ENCODE peak calls at places on chromosome 2, in ten cellular contexts. C is stimulated activated CD4-positive, alpha-beta T cell treated with anti-CD3 and anti-CD28 coated beads, TNF-alpha, amount 100 ng/mL, for 4 hours; B is Right ventricle myocardium superior; T is spleen; I is GM12892; H is aorta; A is substantia nigra; N is pancreas; G is coronary artery; F is amniotic stem cell. E is an unnamed sample.

GRCh38 chr2:54042341-54042740 is 71.5 kb upstream of the PSME4 start:
- DNase-seq in C (no peak), B (no peak), T (no peak), I (no peak), H (no peak), A (no peak), N (no peak), G (no peak), F (no peak), E (no peak)

GRCh38 chr2:204984421-204984925 is 439.2 kb downstream of the PARD3B start:
- DNase-seq in C (no peak), B (no peak), T (no peak), I (no peak), H (no peak), A (no peak), N (no peak), G (no peak), F (no peak), E (no peak)

GRCh38 chr2:229539628-229540027 is 174.7 kb downstream of the DNER start:
- DNase-seq in C (no peak), B (no peak), T (no peak), I (no peak), H (no peak), A (no peak), N (no peak), G (no peak), F (no peak), E (no peak)

GRCh38 chr2:184308706-184309105 is 289.6 kb upstream of the ZNF804A start:
- DNase-seq in C (no peak), B (no peak), T (no peak), I (no peak), H (no peak), A (no peak), N (no peak), G (no peak), F (no peak), E (no peak)

GRCh38 chr2:233350708-233351107 is 3.6 kb upstream of the DGKD start:
- DNase-seq in C (no peak), B (no peak), T (no peak), I (no peak), H (no peak), A (peak), N (no peak), G (no peak), F (peak), E (peak)

GRCh38 chr2:218975060-218975777 is 9.8 kb downstream of the FEV start:
- DNase-seq in C (no peak), B (no peak), T (no peak), I (no peak), H (peak), A (no peak), N (no peak), G (no peak), F (no peak), E (no peak)

GRCh38 chr2:218470454-218470853 is 51.5 kb downstream of the VIL1 start:
- DNase-seq in C (no peak), B (no peak), T (no peak), I (no peak), H (no peak), A (no peak), N (no peak), G (no peak), F (no peak), E (no peak)

GRCh38 chr2:190693533-190694226 is 44.8 kb downstream of the NAB1 start:
- DNase-seq in C (no peak), B (no peak), T (no peak), I (no peak), H (no peak), A (no peak), N (no peak), G (no peak), F (no peak), E (no peak)

GRCh38 chr2:201057089-201057499 is 14.4 kb downstream of the HYCC2 start:
- DNase-seq in C (no peak), B (no peak), T (no peak), I (no peak), H (no peak), A (no peak), N (no peak), G (no peak), F (peak), E (no peak)

GRCh38 chr2:50950996-50951395 is 80.9 kb downstream of the NRXN1 start:
- DNase-seq in C (no peak), B (no peak), T (no peak), I (no peak), H (no peak), A (no peak), N (no peak), G (no peak), F (no peak), E (no peak)

GRCh38 chr2:99524056-99524455 is 34.2 kb upstream of the REV1 start:
- DNase-seq in C (no peak), B (no peak), T (no peak), I (no peak), H (no peak), A (no peak), N (no peak), G (no peak), F (no peak), E (no peak)

GRCh38 chr2:25383806-25384205 is 42.1 kb upstream of the DNMT3A start:
- DNase-seq in C (no peak), B (no peak), T (no peak), I (no peak), H (peak), A (no peak), N (no peak), G (no peak), F (no peak), E (no peak)

GRCh38 chr2:23617167-23617787 is 232.3 kb downstream of the KLHL29 start:
- DNase-seq in C (no peak), B (peak), T (peak), I (no peak), H (peak), A (no peak), N (no peak), G (no peak), F (peak), E (no peak)

GRCh38 chr2:43084699-43085091 is 141.7 kb downstream of the ZFP36L2 start:
- DNase-seq in C (no peak), B (peak), T (no peak), I (no peak), H (peak), A (no peak), N (no peak), G (no peak), F (no peak), E (no peak)

GRCh38 chr2:236120006-236120740 is 48.0 kb downstream of the GBX2 start:
- DNase-seq in C (no peak), B (no peak), T (no peak), I (no peak), H (peak), A (no peak), N (no peak), G (no peak), F (no peak), E (no peak)

GRCh38 chr2:229714080-229714735 is at the start of gene DNER:
- DNase-seq in C (peak), B (no peak), T (peak), I (peak), H (no peak), A (peak), N (peak), G (no peak), F (no peak), E (no peak)

GRCh38 chr2:144349674-144350073 is 170.2 kb downstream of the ZEB2 start:
- DNase-seq in C (no peak), B (no peak), T (no peak), I (no peak), H (no peak), A (no peak), N (no peak), G (no peak), F (no peak), E (no peak)

GRCh38 chr2:104539649-104540048 is 314.3 kb upstream of the POU3F3 start:
- DNase-seq in C (no peak), B (no peak), T (no peak), I (no peak), H (no peak), A (no peak), N (no peak), G (no peak), F (no peak), E (peak)

GRCh38 chr2:55048925-55049793 is 1.1 kb downstream of the RTN4 start:
- DNase-seq in C (peak), B (peak), T (peak), I (peak), H (peak), A (peak), N (peak), G (peak), F (peak), E (peak)

GRCh38 chr2:1060987-1061386 is 110.3 kb downstream of the SNTG2 start:
- DNase-seq in C (no peak), B (no peak), T (no peak), I (no peak), H (no peak), A (no peak), N (no peak), G (no peak), F (no peak), E (no peak)

GRCh38 chr2:95010697-95011096 is 14.8 kb upstream of the MAL start:
- DNase-seq in C (no peak), B (no peak), T (peak), I (no peak), H (no peak), A (no peak), N (no peak), G (no peak), F (no peak), E (no peak)

GRCh38 chr2:141493936-141494335 is 636.9 kb downstream of the LRP1B start:
- DNase-seq in C (no peak), B (no peak), T (no peak), I (no peak), H (no peak), A (no peak), N (no peak), G (no peak), F (no peak), E (no peak)

GRCh38 chr2:101574622-101575021 is 99.7 kb upstream of the RFX8 start:
- DNase-seq in C (no peak), B (no peak), T (no peak), I (no peak), H (no peak), A (no peak), N (no peak), G (no peak), F (no peak), E (no peak)

GRCh38 chr2:67322361-67323001 is 74.7 kb upstream of the ETAA1 start:
- DNase-seq in C (no peak), B (peak), T (no peak), I (no peak), H (peak), A (peak), N (peak), G (peak), F (no peak), E (peak)

GRCh38 chr2:88666576-88666975 is 24.9 kb upstream of the RPIA start:
- DNase-seq in C (no peak), B (no peak), T (no peak), I (no peak), H (no peak), A (no peak), N (peak), G (no peak), F (no peak), E (no peak)

GRCh38 chr2:128608911-128609880 is 290.5 kb upstream of the HS6ST1 start:
- DNase-seq in C (no peak), B (peak), T (peak), I (no peak), H (peak), A (no peak), N (no peak), G (peak), F (no peak), E (no peak)

GRCh38 chr2:68544811-68545210 is 77.4 kb downstream of the APLF start:
- DNase-seq in C (no peak), B (no peak), T (no peak), I (no peak), H (no peak), A (no peak), N (no peak), G (no peak), F (no peak), E (no peak)

GRCh38 chr2:155010925-155011324 is 312.4 kb downstream of the KCNJ3 start:
- DNase-seq in C (no peak), B (no peak), T (no peak), I (no peak), H (no peak), A (no peak), N (no peak), G (no peak), F (no peak), E (no peak)

GRCh38 chr2:208222351-208222750 is 32.5 kb downstream of the IDH1 start:
- DNase-seq in C (no peak), B (no peak), T (no peak), I (no peak), H (no peak), A (no peak), N (no peak), G (no peak), F (no peak), E (no peak)

GRCh38 chr2:29182920-29183319 is 67.7 kb downstream of the CLIP4 start:
- DNase-seq in C (no peak), B (no peak), T (no peak), I (no peak), H (no peak), A (no peak), N (no peak), G (no peak), F (no peak), E (no peak)

GRCh38 chr2:218746470-218746795 is 35.5 kb upstream of the CYP27A1 start:
- DNase-seq in C (no peak), B (no peak), T (no peak), I (no peak), H (no peak), A (no peak), N (no peak), G (no peak), F (no peak), E (no peak)

GRCh38 chr2:53715568-53715967 is 52.0 kb upstream of the CHAC2 start:
- DNase-seq in C (no peak), B (no peak), T (no peak), I (no peak), H (no peak), A (no peak), N (no peak), G (no peak), F (no peak), E (no peak)

GRCh38 chr2:17455343-17455742 is 62.9 kb downstream of the RAD51AP2 start:
- DNase-seq in C (no peak), B (no peak), T (no peak), I (no peak), H (no peak), A (no peak), N (no peak), G (no peak), F (no peak), E (no peak)

GRCh38 chr2:35035883-35036282 is 1319.7 kb upstream of the CRIM1 start:
- DNase-seq in C (no peak), B (no peak), T (no peak), I (no peak), H (no peak), A (no peak), N (no peak), G (no peak), F (no peak), E (no peak)

GRCh38 chr2:239853121-239853520 is 172.0 kb downstream of the NDUFA10 start:
- DNase-seq in C (no peak), B (no peak), T (no peak), I (no peak), H (no peak), A (no peak), N (no peak), G (no peak), F (no peak), E (no peak)